ENCODE peak calls at places on chromosome 1, in nine cellular contexts. One of them, this sample, is unnamed.

GRCh38 chr1:246069581-246069980 is 437.5 kb downstream of the SMYD3 start:
- DNase-seq in OCI-LY7: no peak
- DNase-seq in activated CD8-positive, alpha-beta T cell treated with anti-CD3 and anti-CD28 coated beads for 36 hours: no peak
- DNase-seq in transverse colon: no peak
- DNase-seq in cardiac muscle cell: no peak
- DNase-seq in AG04450: no peak
- DNase-seq in fibroblast of the aortic adventitia: no peak
- DNase-seq in GM10248: no peak
- DNase-seq in right lobe of liver: no peak
- DNase-seq in this sample: no peak

GRCh38 chr1:68975534-68975933 is 478.7 kb upstream of the DEPDC1 start:
- DNase-seq in right lobe of liver: no peak
- DNase-seq in activated CD8-positive, alpha-beta T cell treated with anti-CD3 and anti-CD28 coated beads for 36 hours: no peak
- DNase-seq in GM10248: no peak
- DNase-seq in transverse colon: no peak
- DNase-seq in cardiac muscle cell: peak; percentile 9
- DNase-seq in fibroblast of the aortic adventitia: peak; percentile 33
- DNase-seq in AG04450: no peak
- DNase-seq in OCI-LY7: no peak
- DNase-seq in this sample: no peak

GRCh38 chr1:18575620-18576019 is 55.0 kb upstream of the PAX7 start:
- DNase-seq in AG04450: no peak
- DNase-seq in fibroblast of the aortic adventitia: no peak
- DNase-seq in activated CD8-positive, alpha-beta T cell treated with anti-CD3 and anti-CD28 coated beads for 36 hours: peak; percentile 65
- DNase-seq in right lobe of liver: peak; percentile 57
- DNase-seq in OCI-LY7: peak; percentile 66
- DNase-seq in cardiac muscle cell: peak; percentile 46
- DNase-seq in GM10248: peak; percentile 50
- DNase-seq in transverse colon: peak; percentile 73
- DNase-seq in this sample: peak; percentile 80

GRCh38 chr1:19737413-19737812 is 62.3 kb downstream of the TMCO4 start:
- DNase-seq in AG04450: no peak
- DNase-seq in fibroblast of the aortic adventitia: peak; percentile 12
- DNase-seq in activated CD8-positive, alpha-beta T cell treated with anti-CD3 and anti-CD28 coated beads for 36 hours: no peak
- DNase-seq in GM10248: no peak
- DNase-seq in cardiac muscle cell: no peak
- DNase-seq in transverse colon: no peak
- DNase-seq in OCI-LY7: no peak
- DNase-seq in right lobe of liver: no peak
- DNase-seq in this sample: no peak

GRCh38 chr1:80064524-80064923 is 1058.0 kb upstream of the ADGRL4 start:
- DNase-seq in right lobe of liver: no peak
- DNase-seq in cardiac muscle cell: no peak
- DNase-seq in fibroblast of the aortic adventitia: no peak
- DNase-seq in AG04450: no peak
- DNase-seq in GM10248: no peak
- DNase-seq in transverse colon: no peak
- DNase-seq in OCI-LY7: no peak
- DNase-seq in activated CD8-positive, alpha-beta T cell treated with anti-CD3 and anti-CD28 coated beads for 36 hours: no peak
- DNase-seq in this sample: no peak

GRCh38 chr1:147892731-147893214 is 9.8 kb upstream of the GJA8 start:
- DNase-seq in transverse colon: no peak
- DNase-seq in right lobe of liver: no peak
- DNase-seq in GM10248: peak; percentile 54
- DNase-seq in AG04450: peak; percentile 24
- DNase-seq in OCI-LY7: peak; percentile 55
- DNase-seq in fibroblast of the aortic adventitia: peak; percentile 75
- DNase-seq in activated CD8-positive, alpha-beta T cell treated with anti-CD3 and anti-CD28 coated beads for 36 hours: peak; percentile 26
- DNase-seq in cardiac muscle cell: peak; percentile 76
- DNase-seq in this sample: peak; percentile 58

GRCh38 chr1:229117664-229118300 is 153.1 kb upstream of the RAB4A start:
- DNase-seq in right lobe of liver: peak; percentile 75
- DNase-seq in OCI-LY7: no peak
- DNase-seq in cardiac muscle cell: peak; percentile 32
- DNase-seq in AG04450: peak; percentile 20
- DNase-seq in transverse colon: peak; percentile 65
- DNase-seq in activated CD8-positive, alpha-beta T cell treated with anti-CD3 and anti-CD28 coated beads for 36 hours: no peak
- DNase-seq in GM10248: no peak
- DNase-seq in fibroblast of the aortic adventitia: peak; percentile 76
- DNase-seq in this sample: no peak

GRCh38 chr1:57576750-57577149 is 152.9 kb upstream of the DAB1 start:
- DNase-seq in activated CD8-positive, alpha-beta T cell treated with anti-CD3 and anti-CD28 coated beads for 36 hours: no peak
- DNase-seq in cardiac muscle cell: no peak
- DNase-seq in right lobe of liver: no peak
- DNase-seq in AG04450: no peak
- DNase-seq in fibroblast of the aortic adventitia: no peak
- DNase-seq in OCI-LY7: no peak
- DNase-seq in GM10248: no peak
- DNase-seq in transverse colon: no peak
- DNase-seq in this sample: no peak

GRCh38 chr1:56688522-56689026 is 43.5 kb downstream of the PRKAA2 start:
- DNase-seq in fibroblast of the aortic adventitia: peak; percentile 55
- DNase-seq in transverse colon: no peak
- DNase-seq in GM10248: peak; percentile 16
- DNase-seq in AG04450: no peak
- DNase-seq in right lobe of liver: no peak
- DNase-seq in OCI-LY7: no peak
- DNase-seq in cardiac muscle cell: peak; percentile 11
- DNase-seq in activated CD8-positive, alpha-beta T cell treated with anti-CD3 and anti-CD28 coated beads for 36 hours: no peak
- DNase-seq in this sample: no peak

GRCh38 chr1:225517697-225518096 is 89.9 kb upstream of the LBR start:
- DNase-seq in OCI-LY7: no peak
- DNase-seq in cardiac muscle cell: no peak
- DNase-seq in right lobe of liver: no peak
- DNase-seq in fibroblast of the aortic adventitia: no peak
- DNase-seq in GM10248: no peak
- DNase-seq in transverse colon: no peak
- DNase-seq in AG04450: no peak
- DNase-seq in activated CD8-positive, alpha-beta T cell treated with anti-CD3 and anti-CD28 coated beads for 36 hours: no peak
- DNase-seq in this sample: no peak

GRCh38 chr1:231678021-231678432 is 51.4 kb downstream of the DISC1 start:
- DNase-seq in cardiac muscle cell: no peak
- DNase-seq in activated CD8-positive, alpha-beta T cell treated with anti-CD3 and anti-CD28 coated beads for 36 hours: no peak
- DNase-seq in AG04450: peak; percentile 37
- DNase-seq in transverse colon: no peak
- DNase-seq in GM10248: no peak
- DNase-seq in fibroblast of the aortic adventitia: no peak
- DNase-seq in OCI-LY7: no peak
- DNase-seq in right lobe of liver: no peak
- DNase-seq in this sample: no peak

GRCh38 chr1:209875510-209875909 is 47.7 kb downstream of the UTP25 start:
- DNase-seq in right lobe of liver: no peak
- DNase-seq in fibroblast of the aortic adventitia: peak; percentile 64
- DNase-seq in OCI-LY7: no peak
- DNase-seq in transverse colon: no peak
- DNase-seq in cardiac muscle cell: peak; percentile 71
- DNase-seq in activated CD8-positive, alpha-beta T cell treated with anti-CD3 and anti-CD28 coated beads for 36 hours: no peak
- DNase-seq in GM10248: no peak
- DNase-seq in AG04450: no peak
- DNase-seq in this sample: no peak

GRCh38 chr1:23695667-23696066 is 4.1 kb downstream of the RPL11 start:
- DNase-seq in right lobe of liver: no peak
- DNase-seq in GM10248: no peak
- DNase-seq in AG04450: no peak
- DNase-seq in cardiac muscle cell: no peak
- DNase-seq in activated CD8-positive, alpha-beta T cell treated with anti-CD3 and anti-CD28 coated beads for 36 hours: no peak
- DNase-seq in OCI-LY7: no peak
- DNase-seq in fibroblast of the aortic adventitia: no peak
- DNase-seq in transverse colon: no peak
- DNase-seq in this sample: no peak

GRCh38 chr1:180837025-180837424 is 75.7 kb upstream of the KIAA1614 start:
- DNase-seq in right lobe of liver: no peak
- DNase-seq in AG04450: no peak
- DNase-seq in GM10248: no peak
- DNase-seq in activated CD8-positive, alpha-beta T cell treated with anti-CD3 and anti-CD28 coated beads for 36 hours: no peak
- DNase-seq in cardiac muscle cell: no peak
- DNase-seq in OCI-LY7: no peak
- DNase-seq in fibroblast of the aortic adventitia: no peak
- DNase-seq in transverse colon: no peak
- DNase-seq in this sample: no peak

GRCh38 chr1:39081266-39082139 is 55.4 kb downstream of the NDUFS5 start:
- DNase-seq in AG04450: no peak
- DNase-seq in OCI-LY7: no peak
- DNase-seq in GM10248: no peak
- DNase-seq in fibroblast of the aortic adventitia: no peak
- DNase-seq in cardiac muscle cell: no peak
- DNase-seq in transverse colon: peak; percentile 27
- DNase-seq in activated CD8-positive, alpha-beta T cell treated with anti-CD3 and anti-CD28 coated beads for 36 hours: peak; percentile 28
- DNase-seq in right lobe of liver: peak; percentile 25
- DNase-seq in this sample: peak; percentile 64

GRCh38 chr1:13605159-13605558 is 21.5 kb downstream of the PDPN start:
- DNase-seq in AG04450: no peak
- DNase-seq in OCI-LY7: no peak
- DNase-seq in transverse colon: no peak
- DNase-seq in right lobe of liver: no peak
- DNase-seq in cardiac muscle cell: peak; percentile 86
- DNase-seq in activated CD8-positive, alpha-beta T cell treated with anti-CD3 and anti-CD28 coated beads for 36 hours: no peak
- DNase-seq in fibroblast of the aortic adventitia: peak; percentile 45
- DNase-seq in GM10248: no peak
- DNase-seq in this sample: no peak

DNA sequence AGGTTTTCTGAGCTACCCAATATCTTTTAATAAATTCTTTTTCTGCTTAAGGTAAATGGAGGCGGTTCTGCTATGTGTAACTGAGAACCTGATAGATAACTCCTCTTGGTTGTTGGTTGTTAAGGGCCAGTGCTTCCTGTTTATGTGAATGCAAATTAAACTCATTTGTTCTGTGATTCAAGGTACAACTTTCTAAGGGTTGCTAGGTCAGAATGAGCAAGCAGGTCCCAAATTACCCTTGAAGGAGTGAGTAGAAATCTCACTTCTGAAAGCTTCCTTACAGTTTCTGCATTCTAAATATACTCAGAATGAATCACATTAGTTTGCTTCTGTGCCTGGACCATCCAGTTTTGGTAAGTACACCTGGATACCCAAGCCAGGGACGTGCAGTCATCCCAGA is 15.5 kb upstream of the FAM78B start:
- DNase-seq in AG04450: no peak
- DNase-seq in OCI-LY7: no peak
- DNase-seq in activated CD8-positive, alpha-beta T cell treated with anti-CD3 and anti-CD28 coated beads for 36 hours: no peak
- DNase-seq in transverse colon: no peak
- DNase-seq in GM10248: no peak
- DNase-seq in right lobe of liver: no peak
- DNase-seq in cardiac muscle cell: no peak
- DNase-seq in fibroblast of the aortic adventitia: no peak
- DNase-seq in this sample: no peak
- TF ChIP-seq CTCF in AG04450: no peak
- TF ChIP-seq CTCF in OCI-LY7: no peak
- TF ChIP-seq CTCF in activated CD8-positive, alpha-beta T cell treated with anti-CD3 and anti-CD28 coated beads for 36 hours: no peak
- TF ChIP-seq CTCF in transverse colon: no peak
- TF ChIP-seq CTCF in GM10248: no peak
- TF ChIP-seq CTCF in right lobe of liver: no peak
- TF ChIP-seq CTCF in cardiac muscle cell: no peak
- TF ChIP-seq CTCF in fibroblast of the aortic adventitia: no peak
- TF ChIP-seq CTCF in this sample: no peak

DNA sequence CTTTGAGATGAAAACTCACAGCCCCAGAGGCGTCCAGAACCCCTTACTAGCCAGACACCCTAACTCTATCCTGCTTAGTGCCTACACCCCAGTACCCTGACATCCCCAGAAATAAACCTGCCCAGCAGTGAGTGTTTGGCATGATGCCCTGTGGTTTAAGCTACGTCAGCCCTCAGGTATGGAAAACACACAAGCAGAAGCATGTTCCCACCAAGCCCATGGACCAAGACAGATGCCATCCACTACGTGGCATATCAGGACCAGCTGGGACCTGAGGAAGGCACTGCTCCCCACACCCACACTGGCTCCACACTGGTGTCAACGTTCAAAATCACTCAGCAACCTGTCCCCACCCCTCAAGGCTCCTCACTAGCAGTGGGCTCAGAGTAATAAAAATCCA is 116.4 kb downstream of the SYT2 start:
- DNase-seq in right lobe of liver: no peak
- DNase-seq in cardiac muscle cell: no peak
- DNase-seq in OCI-LY7: no peak
- DNase-seq in AG04450: no peak
- DNase-seq in activated CD8-positive, alpha-beta T cell treated with anti-CD3 and anti-CD28 coated beads for 36 hours: no peak
- DNase-seq in GM10248: no peak
- DNase-seq in transverse colon: no peak
- DNase-seq in fibroblast of the aortic adventitia: peak; percentile 21
- DNase-seq in this sample: no peak
- TF ChIP-seq CTCF in right lobe of liver: no peak
- TF ChIP-seq CTCF in cardiac muscle cell: no peak
- TF ChIP-seq CTCF in OCI-LY7: no peak
- TF ChIP-seq CTCF in AG04450: no peak
- TF ChIP-seq CTCF in activated CD8-positive, alpha-beta T cell treated with anti-CD3 and anti-CD28 coated beads for 36 hours: no peak
- TF ChIP-seq CTCF in GM10248: no peak
- TF ChIP-seq CTCF in transverse colon: no peak
- TF ChIP-seq CTCF in fibroblast of the aortic adventitia: no peak
- TF ChIP-seq CTCF in this sample: no peak

GRCh38 chr1:50666849-50667248 is 243.6 kb upstream of the DMRTA2 start:
- DNase-seq in fibroblast of the aortic adventitia: no peak
- DNase-seq in AG04450: no peak
- DNase-seq in cardiac muscle cell: no peak
- DNase-seq in transverse colon: no peak
- DNase-seq in GM10248: no peak
- DNase-seq in OCI-LY7: no peak
- DNase-seq in right lobe of liver: no peak
- DNase-seq in activated CD8-positive, alpha-beta T cell treated with anti-CD3 and anti-CD28 coated beads for 36 hours: no peak
- DNase-seq in this sample: no peak
- TF ChIP-seq CTCF in fibroblast of the aortic adventitia: no peak
- TF ChIP-seq CTCF in AG04450: no peak
- TF ChIP-seq CTCF in cardiac muscle cell: no peak
- TF ChIP-seq CTCF in transverse colon: no peak
- TF ChIP-seq CTCF in GM10248: no peak
- TF ChIP-seq CTCF in OCI-LY7: peak; percentile 8
- TF ChIP-seq CTCF in right lobe of liver: no peak
- TF ChIP-seq CTCF in activated CD8-positive, alpha-beta T cell treated with anti-CD3 and anti-CD28 coated beads for 36 hours: no peak
- TF ChIP-seq CTCF in this sample: no peak

GRCh38 chr1:214586621-214587020 is 16.4 kb upstream of the CENPF start:
- DNase-seq in OCI-LY7: no peak
- DNase-seq in transverse colon: no peak
- DNase-seq in cardiac muscle cell: no peak
- DNase-seq in AG04450: no peak
- DNase-seq in GM10248: no peak
- DNase-seq in right lobe of liver: no peak
- DNase-seq in activated CD8-positive, alpha-beta T cell treated with anti-CD3 and anti-CD28 coated beads for 36 hours: no peak
- DNase-seq in fibroblast of the aortic adventitia: no peak
- DNase-seq in this sample: no peak

GRCh38 chr1:214593158-214593557 is 9.8 kb upstream of the CENPF start:
- DNase-seq in fibroblast of the aortic adventitia: no peak
- DNase-seq in OCI-LY7: no peak
- DNase-seq in transverse colon: no peak
- DNase-seq in cardiac muscle cell: no peak
- DNase-seq in activated CD8-positive, alpha-beta T cell treated with anti-CD3 and anti-CD28 coated beads for 36 hours: no peak
- DNase-seq in AG04450: no peak
- DNase-seq in GM10248: no peak
- DNase-seq in right lobe of liver: no peak
- DNase-seq in this sample: no peak

GRCh38 chr1:214587165-214587564 is 15.8 kb upstream of the CENPF start:
- DNase-seq in activated CD8-positive, alpha-beta T cell treated with anti-CD3 and anti-CD28 coated beads for 36 hours: no peak
- DNase-seq in OCI-LY7: no peak
- DNase-seq in right lobe of liver: no peak
- DNase-seq in transverse colon: no peak
- DNase-seq in fibroblast of the aortic adventitia: no peak
- DNase-seq in AG04450: no peak
- DNase-seq in GM10248: no peak
- DNase-seq in cardiac muscle cell: no peak
- DNase-seq in this sample: no peak

GRCh38 chr1:214588963-214589597 is 13.9 kb upstream of the CENPF start:
- DNase-seq in cardiac muscle cell: no peak
- DNase-seq in OCI-LY7: no peak
- DNase-seq in fibroblast of the aortic adventitia: peak; percentile 40
- DNase-seq in right lobe of liver: no peak
- DNase-seq in transverse colon: no peak
- DNase-seq in GM10248: no peak
- DNase-seq in activated CD8-positive, alpha-beta T cell treated with anti-CD3 and anti-CD28 coated beads for 36 hours: no peak
- DNase-seq in AG04450: no peak
- DNase-seq in this sample: no peak

GRCh38 chr1:214590696-214591095 is 12.3 kb upstream of the CENPF start:
- DNase-seq in AG04450: no peak
- DNase-seq in right lobe of liver: no peak
- DNase-seq in activated CD8-positive, alpha-beta T cell treated with anti-CD3 and anti-CD28 coated beads for 36 hours: no peak
- DNase-seq in OCI-LY7: no peak
- DNase-seq in cardiac muscle cell: no peak
- DNase-seq in transverse colon: no peak
- DNase-seq in GM10248: no peak
- DNase-seq in fibroblast of the aortic adventitia: no peak
- DNase-seq in this sample: no peak
- TF ChIP-seq CTCF in AG04450: no peak
- TF ChIP-seq CTCF in right lobe of liver: no peak
- TF ChIP-seq CTCF in activated CD8-positive, alpha-beta T cell treated with anti-CD3 and anti-CD28 coated beads for 36 hours: no peak
- TF ChIP-seq CTCF in OCI-LY7: no peak
- TF ChIP-seq CTCF in cardiac muscle cell: no peak
- TF ChIP-seq CTCF in transverse colon: no peak
- TF ChIP-seq CTCF in GM10248: no peak
- TF ChIP-seq CTCF in fibroblast of the aortic adventitia: no peak
- TF ChIP-seq CTCF in this sample: no peak

This sample was measured in GM13976.